ENCODE peak calls at places on chromosome 13, in four cellular contexts. V is brain microvascular endothelial cell, Q is pancreas, F is fibroblast of lung. G is an unnamed sample.

GRCh38 chr13:46728777-46729176 is 68.2 kb downstream of the ESD start:
- DNase-seq in V (no peak), Q (no peak), F (no peak), G (no peak)

GRCh38 chr13:78187781-78188180 is 269.1 kb upstream of the EDNRB start:
- DNase-seq in V (no peak), Q (no peak), F (no peak), G (no peak)

GRCh38 chr13:21458457-21458815 is 667 bp downstream of the ZDHHC20 start:
- DNase-seq in V (no peak), Q (peak; percentile 67), F (no peak), G (peak; percentile 47)

GRCh38 chr13:77507931-77508776 is 27.4 kb upstream of the SCEL start:
- DNase-seq in V (peak; percentile 90), Q (no peak), F (peak; percentile 97), G (peak; percentile 56)

GRCh38 chr13:27290715-27291114 is 20.1 kb downstream of the RASL11A start:
- DNase-seq in V (no peak), Q (no peak), F (no peak), G (no peak)

GRCh38 chr13:50845211-50845610 is 1.7 kb upstream of the DLEU7 start:
- DNase-seq in V (no peak), Q (no peak), F (peak; percentile 36), G (peak; percentile 74)

GRCh38 chr13:100528820-100529219 is 59.8 kb downstream of the GGACT start:
- DNase-seq in V (no peak), Q (no peak), F (no peak), G (no peak)

GRCh38 chr13:43835701-43836100 is 43.8 kb downstream of the CCDC122 start:
- DNase-seq in V (peak; percentile 54), Q (no peak), F (peak; percentile 69), G (no peak)

GRCh38 chr13:23531446-23531845 is 38.8 kb upstream of the TNFRSF19 start:
- DNase-seq in V (no peak), Q (no peak), F (no peak), G (no peak)

GRCh38 chr13:43767351-43767901 is 19.3 kb downstream of the ENOX1 start:
- DNase-seq in V (no peak), Q (no peak), F (no peak), G (no peak)

GRCh38 chr13:45341799-45342584 is 1.0 kb upstream of the TPT1 start:
- DNase-seq in V (no peak), Q (peak; percentile 35), F (peak; percentile 37), G (no peak)

GRCh38 chr13:34671136-34671535 is 270.9 kb upstream of the NBEA start:
- DNase-seq in V (no peak), Q (no peak), F (peak; percentile 53), G (peak; percentile 48)

GRCh38 chr13:107339209-107339608 is 771.3 kb upstream of the ARGLU1 start:
- DNase-seq in V (no peak), Q (no peak), F (peak; percentile 47), G (peak; percentile 22)

GRCh38 chr13:41302743-41303142 is 8.3 kb upstream of the NAA16 start:
- DNase-seq in V (no peak), Q (no peak), F (no peak), G (no peak)

GRCh38 chr13:91162180-91162579 is 185.3 kb upstream of the MIR17HG start:
- DNase-seq in V (no peak), Q (no peak), F (no peak), G (no peak)
- H3K36me3 ChIP-seq in V (no peaks in the 10 kb centered on the region), Q (no peaks in the 10 kb centered on the region), F (no peaks in the 10 kb centered on the region), G (no peaks in the 10 kb centered on the region)

GRCh38 chr13:109857325-109857724 is 70.9 kb upstream of the IRS2 start:
- DNase-seq in V (no peak), Q (no peak), F (no peak), G (no peak)

GRCh38 chr13:109856350-109856749 is 70.0 kb upstream of the IRS2 start:
- DNase-seq in V (no peak), Q (no peak), F (no peak), G (no peak)

GRCh38 chr13:109859216-109859835 is 72.9 kb upstream of the IRS2 start:
- DNase-seq in V (no peak), Q (no peak), F (no peak), G (no peak)

GRCh38 chr13:109858319-109858718 is 71.9 kb upstream of the IRS2 start:
- DNase-seq in V (no peak), Q (no peak), F (no peak), G (no peak)

GRCh38 chr13:109857803-109858202 is 71.4 kb upstream of the IRS2 start:
- DNase-seq in V (no peak), Q (no peak), F (no peak), G (no peak)
- H3K4me3 ChIP-seq in V (no peak overlapping the region), Q (no peak overlapping the region), F (no peak overlapping the region), G (no peak overlapping the region)

DNA sequence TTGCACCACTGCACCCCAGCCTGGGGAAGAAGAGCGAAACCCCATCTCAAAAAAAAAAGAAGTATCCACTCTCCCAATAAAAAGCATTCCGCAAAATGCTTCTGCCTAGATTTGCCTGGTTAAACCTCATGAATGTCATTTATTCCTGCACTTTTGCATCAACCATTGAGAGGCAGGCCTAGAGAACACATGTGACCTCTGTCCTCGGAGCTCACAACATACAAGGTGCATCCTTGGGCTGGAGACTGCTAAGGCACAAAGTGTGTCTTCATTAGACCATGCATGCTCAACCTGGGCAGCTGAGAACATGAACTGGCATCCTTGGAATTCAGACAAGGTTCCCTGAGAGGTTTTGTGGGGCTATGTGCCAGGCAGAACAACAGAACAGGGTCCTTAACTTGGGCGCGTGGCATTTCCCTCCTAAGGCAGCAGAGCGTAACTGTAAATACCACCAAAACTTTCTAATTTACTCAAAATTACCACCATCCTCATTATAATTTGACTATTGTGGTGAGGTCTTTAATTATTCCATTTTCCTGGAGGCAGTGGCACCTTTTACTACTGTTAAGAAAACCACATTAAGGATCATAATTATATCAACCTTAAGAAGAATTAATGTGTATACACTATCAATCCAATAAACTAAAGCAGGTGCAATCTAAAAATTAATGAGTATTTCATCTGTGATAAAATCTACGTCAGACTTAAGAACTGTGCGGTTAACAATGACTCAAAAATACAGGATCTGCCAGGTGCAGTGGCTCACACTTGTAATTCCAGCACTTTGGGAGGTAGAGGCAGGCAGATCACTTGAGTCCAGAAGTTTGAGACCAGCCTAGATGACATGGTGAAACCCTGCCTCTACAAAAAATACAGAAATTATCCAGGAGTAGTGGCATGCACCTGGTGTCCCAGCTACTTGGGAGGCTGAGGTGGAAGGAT is 13.8 kb downstream of the RCBTB1 start:
- DNase-seq in V (no peak), Q (no peak), F (no peak), G (no peak)
- H3K36me3 ChIP-seq in V (peaks cover 2% of the 10 kb centered on the region), Q (no peaks in the 10 kb centered on the region), F (no peaks in the 10 kb centered on the region), G (peaks cover 4% of the 10 kb centered on the region)

GRCh38 chr13:97274782-97275252 is 52.7 kb downstream of the MBNL2 start:
- DNase-seq in V (no peak), Q (no peak), F (peak; percentile 89), G (no peak)

GRCh38 chr13:97278395-97279078 is 56.4 kb downstream of the MBNL2 start:
- DNase-seq in V (no peak), Q (no peak), F (peak; percentile 58), G (no peak)

GRCh38 chr13:97275775-97276501 is 53.8 kb downstream of the MBNL2 start:
- DNase-seq in V (no peak), Q (no peak), F (no peak), G (no peak)

GRCh38 chr13:97275265-97275664 is 53.1 kb downstream of the MBNL2 start:
- DNase-seq in V (peak; percentile 84), Q (no peak), F (peak; percentile 89), G (no peak)

DNA sequence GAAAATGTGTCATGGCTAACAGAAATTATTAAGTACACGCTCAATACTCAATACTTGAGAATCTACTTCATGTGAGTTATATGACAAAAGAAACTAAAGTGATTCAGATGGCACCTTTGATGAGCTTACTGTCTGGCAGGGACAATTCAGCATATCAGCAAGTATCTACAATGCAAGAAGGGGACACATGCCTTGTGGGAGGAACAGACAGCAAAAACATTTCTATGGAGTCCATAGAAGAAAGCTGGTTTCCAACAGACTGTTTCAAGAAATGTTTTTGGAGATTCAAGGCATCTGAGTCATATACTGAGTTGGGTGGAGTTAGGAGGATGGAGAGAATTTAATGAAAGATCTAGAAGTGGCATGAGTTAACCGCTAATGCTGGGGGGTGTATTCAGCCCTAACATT is 54.7 kb downstream of the MBNL2 start:
- DNase-seq in V (no peak), Q (no peak), F (peak; percentile 68), G (no peak)
- H3K4me3 ChIP-seq in V (no peak overlapping the region), Q (no peak overlapping the region), F (no peak overlapping the region), G (no peak overlapping the region)

DNA sequence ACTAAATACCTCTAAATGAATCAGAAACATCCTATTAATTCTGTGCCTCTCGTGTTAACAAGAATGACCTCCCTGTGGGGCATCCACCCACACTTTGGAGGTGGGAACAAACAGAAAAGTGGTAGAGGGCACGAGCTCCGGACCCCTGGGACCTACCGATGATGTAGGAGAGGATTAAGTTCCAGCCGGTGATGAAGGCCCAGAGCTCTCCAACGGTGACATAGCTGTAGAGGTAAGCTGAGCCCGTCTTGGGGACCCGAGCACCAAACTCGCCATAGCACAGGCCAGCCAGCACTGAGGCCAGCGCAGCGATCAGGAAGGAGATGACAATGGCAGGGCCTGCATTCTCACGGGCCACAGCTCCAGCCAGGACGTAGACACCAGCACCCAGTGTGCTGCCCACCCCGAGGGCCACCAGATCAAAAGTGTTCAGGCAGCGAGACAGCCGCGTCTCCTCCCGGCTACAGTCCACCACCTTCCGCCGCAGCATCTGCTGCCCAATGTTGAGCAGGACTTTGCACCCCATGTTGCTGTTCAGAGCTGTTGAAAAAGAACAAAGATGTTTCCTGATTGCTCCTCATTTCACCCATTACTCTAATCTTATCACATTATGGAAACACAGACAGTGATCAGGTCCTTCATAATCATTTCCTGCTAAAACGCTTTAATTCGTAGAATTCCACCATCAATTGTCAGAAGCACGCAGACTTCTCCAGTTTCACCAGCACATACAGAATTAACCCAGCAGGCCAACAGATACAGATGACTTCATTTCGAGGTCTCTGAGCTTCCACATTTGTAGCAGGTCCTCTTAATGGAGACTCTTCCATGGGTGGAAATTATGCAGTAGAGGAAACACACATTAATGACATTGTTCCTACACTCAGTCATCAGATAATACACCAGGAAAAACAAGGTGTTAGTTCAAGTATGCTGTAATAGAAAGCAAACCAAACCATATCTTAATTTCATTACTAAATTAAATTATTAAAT is 59.5 kb downstream of the SLC7A1 start:
- DNase-seq in V (no peak), Q (no peak), F (peak; percentile 56), G (no peak)
- H3K36me3 ChIP-seq in V (peaks cover 50% of the 10 kb centered on the region), Q (peaks cover 9% of the 10 kb centered on the region), F (peaks cover 5% of the 10 kb centered on the region), G (peaks cover 74% of the 10 kb centered on the region)

GRCh38 chr13:35793823-35794222 is 317.3 kb upstream of the MAB21L1 start:
- DNase-seq in V (no peak), Q (no peak), F (peak; percentile 2), G (peak; percentile 13)
- H3K4me3 ChIP-seq in V (no peak overlapping the region), Q (no peak overlapping the region), F (no peak overlapping the region), G (no peak overlapping the region)